ENCODE peak calls at places on chromosomes 1 and 21, in ten cellular contexts. One of them, this sample, is unnamed.

GRCh38 chr1:65525297-65526048 is 105.0 kb downstream of the LEPR start:
- DNase-seq in effector memory CD8-positive, alpha-beta T cell: no peak
- DNase-seq in A673: no peak
- DNase-seq in CD4-positive, alpha-beta T cell: no peak
- DNase-seq in HFF-Myc: no peak
- DNase-seq in neural progenitor cell: peak
- DNase-seq in NCI-H460: no peak
- DNase-seq in hippocampal formation: no peak
- DNase-seq in endothelial cell: peak
- DNase-seq in sigmoid colon: peak
- DNase-seq in this sample: peak

GRCh38 chr1:8009043-8010002 is 16.8 kb downstream of the ERRFI1 start:
- DNase-seq in neural progenitor cell: no peak
- DNase-seq in effector memory CD8-positive, alpha-beta T cell: no peak
- DNase-seq in CD4-positive, alpha-beta T cell: no peak
- DNase-seq in sigmoid colon: no peak
- DNase-seq in A673: no peak
- DNase-seq in hippocampal formation: no peak
- DNase-seq in HFF-Myc: no peak
- DNase-seq in NCI-H460: no peak
- DNase-seq in endothelial cell: no peak
- DNase-seq in this sample: no peak

GRCh38 chr1:16187748-16188401 is 24.6 kb downstream of the ARHGEF19 start:
- DNase-seq in HFF-Myc: peak
- DNase-seq in CD4-positive, alpha-beta T cell: peak
- DNase-seq in NCI-H460: peak
- DNase-seq in sigmoid colon: peak
- DNase-seq in endothelial cell: peak
- DNase-seq in A673: peak
- DNase-seq in neural progenitor cell: peak
- DNase-seq in effector memory CD8-positive, alpha-beta T cell: peak
- DNase-seq in hippocampal formation: no peak
- DNase-seq in this sample: peak

GRCh38 chr1:228471762-228472398 is 15.3 kb upstream of the RNF187 start:
- DNase-seq in HFF-Myc: no peak
- DNase-seq in NCI-H460: no peak
- DNase-seq in neural progenitor cell: peak
- DNase-seq in A673: peak
- DNase-seq in sigmoid colon: no peak
- DNase-seq in effector memory CD8-positive, alpha-beta T cell: no peak
- DNase-seq in CD4-positive, alpha-beta T cell: no peak
- DNase-seq in endothelial cell: no peak
- DNase-seq in hippocampal formation: no peak
- DNase-seq in this sample: no peak

GRCh38 chr1:212415107-212415841 is 588 bp upstream of the PACC1 start:
- DNase-seq in effector memory CD8-positive, alpha-beta T cell: no peak
- DNase-seq in NCI-H460: no peak
- DNase-seq in endothelial cell: no peak
- DNase-seq in A673: no peak
- DNase-seq in sigmoid colon: no peak
- DNase-seq in neural progenitor cell: no peak
- DNase-seq in HFF-Myc: no peak
- DNase-seq in CD4-positive, alpha-beta T cell: no peak
- DNase-seq in hippocampal formation: peak
- DNase-seq in this sample: no peak

GRCh38 chr1:41515131-41515678 is 30.7 kb upstream of the EDN2 start:
- DNase-seq in NCI-H460: peak
- DNase-seq in A673: no peak
- DNase-seq in HFF-Myc: no peak
- DNase-seq in hippocampal formation: peak
- DNase-seq in effector memory CD8-positive, alpha-beta T cell: no peak
- DNase-seq in sigmoid colon: no peak
- DNase-seq in neural progenitor cell: no peak
- DNase-seq in CD4-positive, alpha-beta T cell: no peak
- DNase-seq in endothelial cell: no peak
- DNase-seq in this sample: no peak

GRCh38 chr1:243939167-243939848 is 89.3 kb upstream of the AKT3 start:
- DNase-seq in HFF-Myc: no peak
- DNase-seq in hippocampal formation: no peak
- DNase-seq in A673: peak
- DNase-seq in neural progenitor cell: no peak
- DNase-seq in CD4-positive, alpha-beta T cell: no peak
- DNase-seq in sigmoid colon: no peak
- DNase-seq in endothelial cell: no peak
- DNase-seq in effector memory CD8-positive, alpha-beta T cell: no peak
- DNase-seq in NCI-H460: peak
- DNase-seq in this sample: no peak

GRCh38 chr1:172775598-172776570 is 117.0 kb downstream of the FASLG start:
- DNase-seq in NCI-H460: no peak
- DNase-seq in effector memory CD8-positive, alpha-beta T cell: no peak
- DNase-seq in HFF-Myc: no peak
- DNase-seq in sigmoid colon: no peak
- DNase-seq in endothelial cell: no peak
- DNase-seq in CD4-positive, alpha-beta T cell: no peak
- DNase-seq in neural progenitor cell: no peak
- DNase-seq in hippocampal formation: no peak
- DNase-seq in A673: no peak
- DNase-seq in this sample: no peak

GRCh38 chr1:203636306-203636705 is 9.7 kb downstream of the ATP2B4 start:
- DNase-seq in HFF-Myc: no peak
- DNase-seq in effector memory CD8-positive, alpha-beta T cell: no peak
- DNase-seq in A673: no peak
- DNase-seq in CD4-positive, alpha-beta T cell: no peak
- DNase-seq in sigmoid colon: peak
- DNase-seq in NCI-H460: no peak
- DNase-seq in neural progenitor cell: no peak
- DNase-seq in endothelial cell: no peak
- DNase-seq in hippocampal formation: no peak
- DNase-seq in this sample: no peak

GRCh38 chr1:21801100-21801499 is 11.0 kb upstream of the LDLRAD2 start:
- DNase-seq in HFF-Myc: no peak
- DNase-seq in hippocampal formation: no peak
- DNase-seq in CD4-positive, alpha-beta T cell: no peak
- DNase-seq in NCI-H460: no peak
- DNase-seq in endothelial cell: no peak
- DNase-seq in neural progenitor cell: no peak
- DNase-seq in A673: no peak
- DNase-seq in effector memory CD8-positive, alpha-beta T cell: no peak
- DNase-seq in sigmoid colon: no peak
- DNase-seq in this sample: no peak

GRCh38 chr21:45545691-45546531 is 3.7 kb upstream of the SLC19A1 start:
- DNase-seq in HFF-Myc: no peak
- DNase-seq in effector memory CD8-positive, alpha-beta T cell: no peak
- DNase-seq in CD4-positive, alpha-beta T cell: no peak
- DNase-seq in endothelial cell: no peak
- DNase-seq in sigmoid colon: no peak
- DNase-seq in NCI-H460: no peak
- DNase-seq in A673: no peak
- DNase-seq in neural progenitor cell: no peak
- DNase-seq in hippocampal formation: no peak
- DNase-seq in this sample: no peak

GRCh38 chr1:54542962-54543539 is 5.0 kb upstream of the ACOT11 start:
- DNase-seq in effector memory CD8-positive, alpha-beta T cell: no peak
- DNase-seq in endothelial cell: no peak
- DNase-seq in hippocampal formation: no peak
- DNase-seq in NCI-H460: no peak
- DNase-seq in A673: peak
- DNase-seq in sigmoid colon: no peak
- DNase-seq in neural progenitor cell: no peak
- DNase-seq in HFF-Myc: no peak
- DNase-seq in CD4-positive, alpha-beta T cell: no peak
- DNase-seq in this sample: no peak

GRCh38 chr1:213779228-213779627 is 208.5 kb upstream of the PROX1 start:
- DNase-seq in NCI-H460: no peak
- DNase-seq in sigmoid colon: no peak
- DNase-seq in CD4-positive, alpha-beta T cell: no peak
- DNase-seq in endothelial cell: no peak
- DNase-seq in neural progenitor cell: no peak
- DNase-seq in hippocampal formation: no peak
- DNase-seq in A673: no peak
- DNase-seq in HFF-Myc: no peak
- DNase-seq in effector memory CD8-positive, alpha-beta T cell: no peak
- DNase-seq in this sample: no peak

GRCh38 chr1:27491748-27492700 is 2.1 kb upstream of the WASF2 start:
- DNase-seq in CD4-positive, alpha-beta T cell: no peak
- DNase-seq in A673: no peak
- DNase-seq in HFF-Myc: no peak
- DNase-seq in sigmoid colon: peak
- DNase-seq in effector memory CD8-positive, alpha-beta T cell: no peak
- DNase-seq in hippocampal formation: peak
- DNase-seq in neural progenitor cell: no peak
- DNase-seq in endothelial cell: no peak
- DNase-seq in NCI-H460: no peak
- DNase-seq in this sample: no peak

GRCh38 chr1:51567653-51568052 is 48.6 kb upstream of the EPS15 start:
- DNase-seq in CD4-positive, alpha-beta T cell: no peak
- DNase-seq in hippocampal formation: no peak
- DNase-seq in HFF-Myc: no peak
- DNase-seq in endothelial cell: no peak
- DNase-seq in A673: no peak
- DNase-seq in neural progenitor cell: no peak
- DNase-seq in effector memory CD8-positive, alpha-beta T cell: no peak
- DNase-seq in sigmoid colon: no peak
- DNase-seq in NCI-H460: no peak
- DNase-seq in this sample: no peak

GRCh38 chr1:204331847-204332487 is 27.8 kb downstream of the PLEKHA6 start:
- DNase-seq in HFF-Myc: no peak
- DNase-seq in hippocampal formation: no peak
- DNase-seq in effector memory CD8-positive, alpha-beta T cell: no peak
- DNase-seq in NCI-H460: no peak
- DNase-seq in A673: no peak
- DNase-seq in sigmoid colon: no peak
- DNase-seq in neural progenitor cell: no peak
- DNase-seq in endothelial cell: no peak
- DNase-seq in CD4-positive, alpha-beta T cell: no peak
- DNase-seq in this sample: no peak

GRCh38 chr1:167532375-167532774 is 14.0 kb upstream of the CD247 start:
- DNase-seq in hippocampal formation: no peak
- DNase-seq in sigmoid colon: no peak
- DNase-seq in neural progenitor cell: no peak
- DNase-seq in effector memory CD8-positive, alpha-beta T cell: no peak
- DNase-seq in A673: no peak
- DNase-seq in NCI-H460: no peak
- DNase-seq in CD4-positive, alpha-beta T cell: no peak
- DNase-seq in HFF-Myc: no peak
- DNase-seq in endothelial cell: no peak
- DNase-seq in this sample: no peak

GRCh38 chr1:225631041-225631663 is 21.8 kb downstream of the ENAH start:
- DNase-seq in NCI-H460: no peak
- DNase-seq in neural progenitor cell: no peak
- DNase-seq in HFF-Myc: no peak
- DNase-seq in hippocampal formation: peak
- DNase-seq in CD4-positive, alpha-beta T cell: no peak
- DNase-seq in sigmoid colon: no peak
- DNase-seq in effector memory CD8-positive, alpha-beta T cell: no peak
- DNase-seq in endothelial cell: no peak
- DNase-seq in A673: no peak
- DNase-seq in this sample: no peak

GRCh38 chr1:63602629-63603028 is 9.4 kb downstream of the PGM1 start:
- DNase-seq in endothelial cell: no peak
- DNase-seq in neural progenitor cell: no peak
- DNase-seq in sigmoid colon: no peak
- DNase-seq in hippocampal formation: no peak
- DNase-seq in HFF-Myc: no peak
- DNase-seq in effector memory CD8-positive, alpha-beta T cell: no peak
- DNase-seq in A673: no peak
- DNase-seq in NCI-H460: no peak
- DNase-seq in CD4-positive, alpha-beta T cell: no peak
- DNase-seq in this sample: no peak

This sample was measured in retina.